ENCODE peak calls at places on chromosome 21, in ten cellular contexts. C, W, D, I, A, Z, K, G, S and L are unnamed samples.

GRCh38 chr21:44767834-44768831 is 33.5 kb downstream of the UBE2G2 start:
- DNase-seq in C (no peak), W (no peak), D (no peak), I (no peak), A (peak), Z (no peak), K (no peak), G (no peak), S (no peak), L (no peak)

GRCh38 chr21:29506214-29506613 is 207.5 kb downstream of the BACH1 start:
- DNase-seq in C (no peak), W (no peak), D (no peak), I (no peak), A (no peak), Z (no peak), K (no peak), G (no peak), S (no peak), L (no peak)

GRCh38 chr21:35234725-35235124 is 185.6 kb upstream of the RUNX1 start:
- DNase-seq in C (peak), W (no peak), D (peak), I (no peak), A (no peak), Z (no peak), K (no peak), G (no peak), S (no peak), L (no peak)

GRCh38 chr21:26565546-26565945 is 7.5 kb downstream of the CYYR1 start:
- DNase-seq in C (no peak), W (no peak), D (no peak), I (no peak), A (no peak), Z (no peak), K (no peak), G (no peak), S (no peak), L (no peak)

GRCh38 chr21:24367936-24368335 is 1239.3 kb downstream of the MRPL39 start:
- DNase-seq in C (no peak), W (no peak), D (no peak), I (no peak), A (no peak), Z (no peak), K (peak), G (no peak), S (no peak), L (no peak)

GRCh38 chr21:19237603-19238002 is 834.0 kb upstream of the TMPRSS15 start:
- DNase-seq in C (no peak), W (no peak), D (no peak), I (no peak), A (no peak), Z (no peak), K (no peak), G (no peak), S (no peak), L (no peak)

GRCh38 chr21:16169102-16169511 is 439.3 kb downstream of the USP25 start:
- DNase-seq in C (no peak), W (no peak), D (peak), I (no peak), A (no peak), Z (no peak), K (peak), G (no peak), S (no peak), L (no peak)

GRCh38 chr21:37700641-37701202 is 215.5 kb downstream of the KCNJ6 start:
- DNase-seq in C (peak), W (peak), D (peak), I (peak), A (peak), Z (peak), K (peak), G (peak), S (peak), L (peak)

GRCh38 chr21:29538115-29538514 is 239.4 kb downstream of the BACH1 start:
- DNase-seq in C (no peak), W (no peak), D (peak), I (peak), A (no peak), Z (no peak), K (peak), G (no peak), S (no peak), L (no peak)

GRCh38 chr21:41064951-41065350 is 103.0 kb upstream of the BACE2 start:
- DNase-seq in C (no peak), W (no peak), D (no peak), I (no peak), A (no peak), Z (no peak), K (no peak), G (no peak), S (no peak), L (no peak)

GRCh38 chr21:16775056-16775455 is 737.8 kb upstream of the CXADR start:
- DNase-seq in C (no peak), W (no peak), D (no peak), I (no peak), A (no peak), Z (no peak), K (no peak), G (peak), S (no peak), L (no peak)

GRCh38 chr21:42426876-42427480 is 23.3 kb downstream of the UBASH3A start:
- DNase-seq in C (no peak), W (no peak), D (no peak), I (no peak), A (no peak), Z (no peak), K (no peak), G (no peak), S (no peak), L (no peak)

GRCh38 chr21:44958471-44959191 is 18.8 kb downstream of the SLX9 start:
- DNase-seq in C (no peak), W (peak), D (peak), I (peak), A (no peak), Z (no peak), K (peak), G (no peak), S (no peak), L (no peak)

GRCh38 chr21:44578371-44579055 is 1.9 kb downstream of the KRTAP10-5 start:
- DNase-seq in C (no peak), W (no peak), D (no peak), I (no peak), A (no peak), Z (no peak), K (no peak), G (no peak), S (no peak), L (no peak)

GRCh38 chr21:44300262-44300959 is 558 bp downstream of the PFKL start:
- DNase-seq in C (peak), W (peak), D (peak), I (peak), A (peak), Z (peak), K (peak), G (no peak), S (no peak), L (peak)

GRCh38 chr21:42144221-42144620 is 73.1 kb downstream of the UMODL1 start:
- DNase-seq in C (no peak), W (no peak), D (no peak), I (no peak), A (no peak), Z (no peak), K (no peak), G (no peak), S (no peak), L (no peak)

GRCh38 chr21:27321791-27322190 is 354.9 kb upstream of the ADAMTS5 start:
- DNase-seq in C (no peak), W (no peak), D (no peak), I (no peak), A (no peak), Z (no peak), K (no peak), G (no peak), S (no peak), L (no peak)

GRCh38 chr21:18772404-18772803 is 368.8 kb upstream of the TMPRSS15 start:
- DNase-seq in C (no peak), W (no peak), D (no peak), I (no peak), A (no peak), Z (no peak), K (no peak), G (no peak), S (no peak), L (no peak)

GRCh38 chr21:34184232-34184631 is 110.9 kb downstream of the MRPS6 start:
- DNase-seq in C (no peak), W (no peak), D (no peak), I (no peak), A (no peak), Z (no peak), K (no peak), G (no peak), S (no peak), L (no peak)

GRCh38 chr21:25664462-25665070 is 25.5 kb downstream of the JAM2 start:
- DNase-seq in C (no peak), W (no peak), D (peak), I (no peak), A (no peak), Z (no peak), K (no peak), G (no peak), S (no peak), L (no peak)

GRCh38 chr21:35086357-35086756 is 37.3 kb upstream of the RUNX1 start:
- DNase-seq in C (no peak), W (no peak), D (no peak), I (peak), A (no peak), Z (no peak), K (peak), G (no peak), S (no peak), L (peak)